ENCODE peak calls at places on chromosomes 2 and 18, in seven cellular contexts. P is kidney; Z is tibial artery; O is CD8-positive, alpha-beta T cell; Y is endothelial cell of umbilical vein; S is CD8-positive, alpha-beta memory T cell; Q is CD4-positive, alpha-beta T cell. F is an unnamed sample.
A peak's percentile ranks its signal among the peaks of the same experiment; 100 is the strongest.

GRCh38 chr18:47594621-47595086 is 335.8 kb downstream of the SMAD2 start:
- DNase-seq in P (no peak), Q (no peak), Y (no peak), Z (no peak), S (no peak), O (no peak), F (no peak)

GRCh38 chr2:127917916-127918315 is 32.2 kb upstream of the AMMECR1L start:
- DNase-seq in P (no peak), Q (no peak), Y (no peak), S (no peak), O (no peak), Z (no peak), F (no peak)

GRCh38 chr2:201933792-201934229 is 99.8 kb upstream of the FZD7 start:
- DNase-seq in Z (no peak), Y (no peak), Q (no peak), P (no peak), O (no peak), S (no peak), F (no peak)

GRCh38 chr2:20516646-20517341 is 69.9 kb downstream of the RHOB start:
- DNase-seq in O (no peak), Q (no peak), P (peak; percentile 73), Y (peak; percentile 62), Z (no peak), S (no peak), F (no peak)

GRCh38 chr2:102618452-102619413 is 620 bp upstream of the SLC9A2 start:
- DNase-seq in Y (peak; percentile 16), P (peak; percentile 85), Q (no peak), Z (peak; percentile 59), O (no peak), S (no peak), F (no peak)

GRCh38 chr18:45780568-45780967 is 44.9 kb upstream of the SIGLEC15 start:
- DNase-seq in O (no peak), Y (no peak), Q (no peak), P (no peak), S (no peak), Z (no peak), F (no peak)

GRCh38 chr2:8229546-8229986 is 452.3 kb upstream of the ID2 start:
- DNase-seq in Q (peak; percentile 8), O (peak; percentile 48), S (peak; percentile 15), P (no peak), Y (no peak), Z (peak; percentile 88), F (peak; percentile 3)

GRCh38 chr2:42342061-42342794 is 18.8 kb downstream of the COX7A2L start:
- DNase-seq in P (no peak), Z (peak; percentile 86), O (no peak), Q (no peak), Y (peak; percentile 57), S (no peak), F (peak; percentile 57)

GRCh38 chr18:35267161-35267651 is 22.8 kb downstream of the ZSCAN30 start:
- DNase-seq in P (peak; percentile 93), Z (peak; percentile 90), O (peak; percentile 74), Y (peak; percentile 66), S (peak; percentile 64), Q (peak; percentile 57), F (no peak)

GRCh38 chr18:23853448-23854210 is 160.9 kb upstream of the TTC39C start:
- DNase-seq in S (no peak), Z (no peak), Y (peak; percentile 82), O (no peak), P (no peak), Q (no peak), F (no peak)

GRCh38 chr2:237980087-237980486 is 13.3 kb downstream of the UBE2F start:
- DNase-seq in Z (no peak), S (no peak), O (no peak), Y (peak; percentile 13), P (no peak), Q (no peak), F (no peak)

GRCh38 chr2:64951306-64951953 is 37.8 kb upstream of the SLC1A4 start:
- DNase-seq in S (no peak), O (no peak), Q (no peak), Y (no peak), P (no peak), Z (no peak), F (no peak)
- H3K27ac ChIP-seq in S (no peak overlapping the region), O (no peak overlapping the region), Q (no peak overlapping the region), Y (no peak overlapping the region), P (no peak overlapping the region), Z (no peak overlapping the region), F (peak overlapping the region; percentile 60)

DNA sequence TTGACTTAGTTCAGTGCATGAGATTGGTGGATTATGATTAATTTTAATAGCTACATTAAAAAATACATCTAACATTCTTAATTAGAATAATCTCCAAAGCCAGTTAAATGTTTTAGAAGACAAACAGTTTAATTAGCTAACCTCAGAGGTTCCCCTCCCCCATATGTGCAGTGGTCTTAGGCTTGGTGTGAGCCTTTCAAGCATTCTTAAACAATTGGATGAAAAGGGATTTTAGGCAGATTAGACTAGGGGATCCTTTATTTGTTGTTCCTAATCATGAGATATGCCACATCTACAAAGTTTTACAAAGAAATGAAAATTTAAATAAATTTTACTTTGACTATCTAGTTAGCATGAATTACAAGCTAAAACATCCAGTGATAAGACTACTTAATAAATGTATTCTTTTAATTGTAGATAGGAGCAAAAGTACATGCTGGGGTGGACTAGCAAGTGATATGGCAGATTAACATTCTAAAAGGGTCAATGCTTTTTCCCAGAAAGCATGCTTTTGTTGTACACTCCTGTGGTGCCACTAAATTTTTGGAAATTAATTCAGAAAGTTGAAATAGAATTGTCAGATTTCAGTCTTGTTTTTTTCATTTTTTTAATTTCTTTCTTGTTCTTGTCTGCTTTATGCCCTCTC is 42.7 kb upstream of the OTX1 start:
- DNase-seq in Z (no peak), O (no peak), S (no peak), P (no peak), Q (no peak), Y (no peak), F (no peak)
- H3K27ac ChIP-seq in Z (no peak overlapping the region), O (no peak overlapping the region), S (no peak overlapping the region), P (no peak overlapping the region), Q (no peak overlapping the region), Y (no peak overlapping the region), F (no peak overlapping the region)

GRCh38 chr2:5914831-5915611 is 222.8 kb downstream of the SOX11 start:
- DNase-seq in S (no peak), Q (no peak), P (peak; percentile 29), O (no peak), Y (no peak), Z (no peak), F (no peak)
- H3K27ac ChIP-seq in S (no peak overlapping the region), Q (no peak overlapping the region), P (no peak overlapping the region), O (no peak overlapping the region), Y (no peak overlapping the region), Z (no peak overlapping the region), F (no peak overlapping the region)

DNA sequence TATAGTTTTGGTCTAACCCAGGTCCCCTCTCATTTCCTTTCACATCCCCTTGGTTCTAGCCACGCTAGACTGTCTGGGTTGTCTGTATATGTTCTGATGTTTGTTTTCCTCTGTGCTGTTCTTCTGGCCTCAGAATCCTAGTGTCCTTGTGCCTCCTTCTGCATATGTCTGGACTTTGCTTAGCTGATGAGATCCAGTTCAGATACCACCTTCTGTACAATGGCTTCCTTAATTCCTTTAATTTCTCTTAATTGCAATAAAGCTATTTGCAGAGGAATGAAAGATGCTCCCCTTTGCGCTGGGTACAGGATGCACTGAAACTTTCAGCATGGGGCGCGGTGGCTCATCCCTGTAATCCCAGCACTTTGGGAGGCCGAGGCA is 161.7 kb downstream of the NEDD4L start:
- DNase-seq in Q (no peak), Z (no peak), Y (no peak), P (no peak), O (no peak), S (no peak), F (no peak)
- H3K27ac ChIP-seq in Q (no peak overlapping the region), Z (no peak overlapping the region), Y (no peak overlapping the region), P (peak overlapping the region; percentile 53), O (no peak overlapping the region), S (no peak overlapping the region), F (peak overlapping the region; percentile 41)